ENCODE peak calls at places on chromosomes 4 and X, in four cellular contexts. Z is body of pancreas; K is activated CD4-positive, alpha-beta T cell treated with anti-CD3 and anti-CD28 coated beads, Interleukin-2, amount 50 U/mL, for 1 hour; N is pons. L is an unnamed sample.
A peak's percentile ranks its signal among the peaks of the same experiment; 100 is the strongest.

GRCh38 chr4:185142563-185142910 is 529 bp upstream of the SLC25A4 start:
- DNase-seq in Z (no peak), K (peak; percentile 5), N (peak; percentile 54), L (no peak)

GRCh38 chr4:21869978-21870745 is 78.4 kb downstream of the KCNIP4 start:
- DNase-seq in Z (no peak), K (no peak), N (no peak), L (no peak)

GRCh38 chr4:67973608-67974007 is 10.3 kb upstream of the TMPRSS11A start:
- DNase-seq in Z (no peak), K (no peak), N (no peak), L (no peak)

GRCh38 chrX:107448625-107449468 is 605 bp upstream of the FRMPD3 start:
- DNase-seq in Z (no peak), K (no peak), N (no peak), L (no peak)

GRCh38 chr4:15906024-15906443 is 32.5 kb downstream of the FGFBP1 start:
- DNase-seq in Z (peak; percentile 30), K (no peak), N (no peak), L (no peak)

GRCh38 chrX:7062276-7062675 is 85.2 kb upstream of the STS start:
- DNase-seq in Z (no peak), K (no peak), N (no peak), L (no peak)

GRCh38 chr4:20760053-20760452 is 59.8 kb downstream of the PACRGL start:
- DNase-seq in Z (no peak), K (no peak), N (no peak), L (no peak)

GRCh38 chrX:2854918-2855317 is 26.2 kb downstream of the GYG2 start:
- DNase-seq in Z (no peak), K (no peak), N (no peak), L (no peak)

GRCh38 chrX:9312922-9313867 is 151.7 kb upstream of the TBL1X start:
- DNase-seq in Z (peak; percentile 39), K (peak; percentile 71), N (no peak), L (peak; percentile 76)

GRCh38 chr4:170281027-170281426 is 191.3 kb upstream of the AADAT start:
- DNase-seq in Z (no peak), K (no peak), N (no peak), L (no peak)

GRCh38 chrX:1487401-1487800 is 34.7 kb upstream of the ASMTL start:
- DNase-seq in Z (no peak), K (no peak), N (no peak), L (no peak)

GRCh38 chr4:120156115-120156718 is 89.6 kb upstream of the MAD2L1 start:
- DNase-seq in Z (peak; percentile 43), K (no peak), N (peak; percentile 86), L (peak; percentile 82)

GRCh38 chrX:47595701-47596655 is 13.7 kb downstream of the TIMP1 start:
- DNase-seq in Z (no peak), K (no peak), N (no peak), L (no peak)

GRCh38 chrX:21745756-21746155 is 12.2 kb downstream of the SMPX start:
- DNase-seq in Z (peak; percentile 25), K (peak; percentile 26), N (peak; percentile 14), L (peak; percentile 9)

GRCh38 chrX:118495061-118495921 is at the start of gene DOCK11:
- DNase-seq in Z (peak; percentile 68), K (peak; percentile 78), N (peak; percentile 63), L (peak; percentile 94)

GRCh38 chrX:133670394-133670793 is 255.1 kb upstream of the GPC4 start:
- DNase-seq in Z (peak; percentile 41), K (no peak), N (peak; percentile 39), L (no peak)

GRCh38 chr4:133565379-133565778 is 416.3 kb downstream of the PCDH10 start:
- DNase-seq in Z (no peak), K (no peak), N (no peak), L (no peak)

GRCh38 chr4:112857461-112857860 is 192.0 kb upstream of the ANK2 start:
- DNase-seq in Z (peak; percentile 3), K (no peak), N (no peak), L (no peak)

GRCh38 chrX:122868626-122869025 is 315.5 kb upstream of the GRIA3 start:
- DNase-seq in Z (no peak), K (no peak), N (no peak), L (no peak)

GRCh38 chr4:109969909-109970308 is 57.2 kb downstream of the EGF start:
- DNase-seq in Z (no peak), K (no peak), N (peak; percentile 32), L (no peak)

GRCh38 chrX:79235899-79236298 is 91.4 kb downstream of the GPR174 start:
- DNase-seq in Z (no peak), K (no peak), N (no peak), L (no peak)

GRCh38 chr4:162705130-162705803 is 461.4 kb downstream of the NAF1 start:
- DNase-seq in Z (no peak), K (no peak), N (no peak), L (no peak)

GRCh38 chr4:74415602-74416300 is 29.2 kb upstream of the AREG start:
- DNase-seq in Z (no peak), K (no peak), N (no peak), L (no peak)

GRCh38 chr4:99572527-99573240 is 1.9 kb upstream of the MTTP start:
- DNase-seq in Z (no peak), K (no peak), N (no peak), L (no peak)

GRCh38 chrX:148580016-148580415 is 79.6 kb downstream of the AFF2 start:
- DNase-seq in Z (no peak), K (no peak), N (no peak), L (no peak)

GRCh38 chr4:7206856-7207567 is 14.7 kb downstream of the SORCS2 start:
- DNase-seq in Z (peak; percentile 47), K (no peak), N (peak; percentile 55), L (no peak)

GRCh38 chr4:142480244-142480643 is 365.9 kb downstream of the INPP4B start:
- DNase-seq in Z (no peak), K (no peak), N (no peak), L (no peak)

GRCh38 chr4:108172231-108172779 is 3.6 kb upstream of the LEF1 start:
- DNase-seq in Z (no peak), K (no peak), N (no peak), L (peak; percentile 45)

GRCh38 chr4:104591505-104591904 is 96.8 kb upstream of the CXXC4 start:
- DNase-seq in Z (peak; percentile 83), K (no peak), N (peak; percentile 14), L (no peak)

GRCh38 chr4:158300012-158300411 is 89.7 kb downstream of the TMEM144 start:
- DNase-seq in Z (no peak), K (no peak), N (no peak), L (no peak)

GRCh38 chrX:110346681-110347080 is 12.0 kb upstream of the RTL9 start:
- DNase-seq in Z (peak; percentile 10), K (no peak), N (no peak), L (no peak)

GRCh38 chr4:165915215-165915614 is 42.2 kb downstream of the TLL1 start:
- DNase-seq in Z (no peak), K (no peak), N (no peak), L (no peak)

GRCh38 chrX:72181178-72182125 is at the start of gene PIN4:
- DNase-seq in Z (peak; percentile 94), K (peak; percentile 74), N (peak; percentile 95), L (peak; percentile 94)

GRCh38 chr4:88097301-88097700 is 61.1 kb downstream of the ABCG2 start:
- DNase-seq in Z (no peak), K (no peak), N (no peak), L (no peak)

GRCh38 chrX:130738638-130739195 is 164.3 kb downstream of the ENOX2 start:
- DNase-seq in Z (no peak), K (no peak), N (no peak), L (no peak)

L was measured in CD4-positive, CD25-positive, alpha-beta regulatory T cell.